ENCODE peak calls at places on chromosomes 5 and 9, in seven cellular contexts. T is NCI-H1930; P is stimulated activated CD4-positive, alpha-beta T cell treated with anti-CD3 and anti-CD28 coated beads, Interleukin-1b, Interleukin-23, amount 100 ng/mL, for 1 hour; D is fibroblast of mammary gland; Z is Ammon's horn; O is IMR-90; Q is pons. A is an unnamed sample.

GRCh38 chr9:90103771-90104170 is 499.0 kb downstream of the GADD45G start:
- DNase-seq in T (no peak), P (no peak), O (no peak), Z (no peak), Q (no peak), D (no peak), A (no peak)

GRCh38 chr9:81595887-81596558 is 93.3 kb downstream of the TLE1 start:
- DNase-seq in Q (no peak), P (no peak), T (no peak), D (peak; percentile 66), O (no peak), Z (peak; percentile 42), A (no peak)

GRCh38 chr5:30106596-30106995 is 1086.9 kb upstream of the CDH6 start:
- DNase-seq in T (no peak), Z (no peak), D (no peak), O (no peak), Q (no peak), P (no peak), A (no peak)

GRCh38 chr5:72600401-72600981 is 93.3 kb upstream of the ZNF366 start:
- DNase-seq in Q (no peak), T (no peak), P (no peak), D (peak; percentile 98), O (peak; percentile 95), Z (no peak), A (peak; percentile 56)

GRCh38 chr9:112764344-112764743 is 13.8 kb downstream of the SNX30 start:
- DNase-seq in Z (no peak), T (no peak), D (peak; percentile 90), O (peak; percentile 91), Q (no peak), P (no peak), A (peak; percentile 69)

GRCh38 chr5:89213584-89213983 is 330.6 kb upstream of the MEF2C start:
- DNase-seq in P (no peak), T (no peak), Q (peak; percentile 11), D (peak; percentile 88), O (peak; percentile 60), Z (peak; percentile 31), A (peak; percentile 62)

GRCh38 chr9:37948417-37948980 is 44.6 kb upstream of the SLC25A51 start:
- DNase-seq in Q (no peak), P (no peak), Z (no peak), O (no peak), D (no peak), T (no peak), A (no peak)

GRCh38 chr5:78718827-78719226 is 70.3 kb upstream of the LHFPL2 start:
- DNase-seq in P (no peak), T (no peak), Z (no peak), Q (no peak), O (no peak), D (no peak), A (no peak)

GRCh38 chr9:18689166-18689565 is 215.2 kb downstream of the ADAMTSL1 start:
- DNase-seq in T (no peak), O (no peak), D (no peak), Q (no peak), Z (no peak), P (no peak), A (no peak)

GRCh38 chr9:98502976-98503325 is 205.8 kb downstream of the GABBR2 start:
- DNase-seq in Z (no peak), P (no peak), D (peak; percentile 39), T (no peak), O (peak; percentile 56), Q (no peak), A (peak; percentile 79)

GRCh38 chr5:164449460-164449859 is 944.0 kb downstream of the MAT2B start:
- DNase-seq in Z (no peak), O (no peak), D (no peak), P (no peak), Q (no peak), T (no peak), A (no peak)

GRCh38 chr9:98372077-98372812 is 116.8 kb upstream of the TBC1D2 start:
- DNase-seq in Q (peak; percentile 29), T (no peak), O (no peak), Z (peak; percentile 44), D (no peak), P (no peak), A (no peak)

GRCh38 chr5:180625125-180625790 is 24.1 kb downstream of the FLT4 start:
- DNase-seq in O (no peak), D (no peak), Q (no peak), Z (no peak), T (no peak), P (no peak), A (no peak)

GRCh38 chr9:33924978-33925797 is 108.2 kb downstream of the UBE2R2 start:
- DNase-seq in Q (peak; percentile 80), D (peak; percentile 70), T (peak; percentile 49), O (peak; percentile 54), P (no peak), Z (peak; percentile 81), A (peak; percentile 72)

GRCh38 chr5:114449836-114450515 is 88.1 kb downstream of the KCNN2 start:
- DNase-seq in T (peak; percentile 15), D (peak; percentile 40), P (no peak), O (peak; percentile 72), Q (peak; percentile 75), Z (peak; percentile 90), A (peak; percentile 64)

GRCh38 chr9:87662808-87663528 is 63.0 kb upstream of the CTSL start:
- DNase-seq in P (no peak), Q (peak; percentile 24), T (peak; percentile 6), Z (peak; percentile 70), D (peak; percentile 72), O (peak; percentile 44), A (peak; percentile 86)

GRCh38 chr5:40278881-40279280 is 400.8 kb upstream of the PTGER4 start:
- DNase-seq in Q (no peak), Z (no peak), T (no peak), O (no peak), P (no peak), D (no peak), A (peak; percentile 9)

GRCh38 chr9:129548571-129549135 is 72.2 kb downstream of the C9orf50 start:
- DNase-seq in P (no peak), O (no peak), Z (no peak), D (no peak), T (no peak), Q (peak; percentile 19), A (no peak)

GRCh38 chr5:143306040-143306439 is 97.4 kb downstream of the NR3C1 start:
- DNase-seq in O (no peak), Z (no peak), D (no peak), P (no peak), Q (no peak), T (no peak), A (no peak)

GRCh38 chr5:88761269-88761880 is 121.6 kb downstream of the MEF2C start:
- DNase-seq in Q (no peak), T (no peak), D (peak; percentile 57), O (peak; percentile 51), Z (no peak), P (no peak), A (peak; percentile 8)

GRCh38 chr9:4160284-4160683 is 139.6 kb downstream of the GLIS3 start:
- DNase-seq in Q (no peak), O (no peak), P (no peak), Z (no peak), T (no peak), D (no peak), A (no peak)

GRCh38 chr5:61059499-61059898 is 102.8 kb downstream of the SMIM15 start:
- DNase-seq in Z (no peak), D (no peak), Q (no peak), P (no peak), O (no peak), T (no peak), A (no peak)

GRCh38 chr9:111582888-111583287 is 16.6 kb downstream of the PTGR1 start:
- DNase-seq in D (peak; percentile 87), Z (no peak), T (no peak), O (peak; percentile 63), Q (no peak), P (no peak), A (peak; percentile 76)

GRCh38 chr9:135987838-135988404 is 26.7 kb upstream of the UBAC1 start:
- DNase-seq in Q (no peak), T (no peak), Z (no peak), P (no peak), D (no peak), O (no peak), A (no peak)

GRCh38 chr9:114452219-114453169 is 52.8 kb downstream of the WHRN start:
- DNase-seq in O (no peak), D (no peak), T (no peak), P (no peak), Z (no peak), Q (no peak), A (no peak)

GRCh38 chr5:9514968-9515367 is 30.9 kb downstream of the SEMA5A start:
- DNase-seq in P (no peak), Z (no peak), Q (no peak), T (no peak), D (no peak), O (no peak), A (no peak)

GRCh38 chr5:110909950-110910349 is 161.6 kb upstream of the TSLP start:
- DNase-seq in P (no peak), Z (no peak), D (peak; percentile 61), Q (no peak), O (peak; percentile 72), T (no peak), A (peak; percentile 83)

GRCh38 chr9:123120131-123120530 is 86.7 kb downstream of the GPR21 start:
- DNase-seq in Z (no peak), T (no peak), D (no peak), Q (no peak), P (no peak), O (no peak), A (no peak)

GRCh38 chr5:174229640-174230350 is 184.3 kb downstream of the NSG2 start:
- DNase-seq in P (no peak), Z (no peak), Q (peak; percentile 7), D (peak; percentile 78), T (no peak), O (peak; percentile 4), A (no peak)

GRCh38 chr5:54094706-54095105 is 215.7 kb downstream of the ARL15 start:
- DNase-seq in Z (no peak), O (no peak), P (no peak), T (no peak), Q (peak; percentile 28), D (no peak), A (no peak)

GRCh38 chr5:41193462-41194166 is 19.7 kb downstream of the C6 start:
- DNase-seq in O (peak; percentile 49), Q (peak; percentile 55), P (no peak), T (peak; percentile 37), Z (peak; percentile 81), D (peak; percentile 99), A (peak; percentile 99)

GRCh38 chr5:60652206-60652605 is 47.8 kb downstream of the DEPDC1B start:
- DNase-seq in Z (no peak), T (no peak), P (no peak), D (peak; percentile 97), Q (no peak), O (peak; percentile 94), A (peak; percentile 80)

GRCh38 chr5:124263680-124264491 is 482.6 kb downstream of the ZNF608 start:
- DNase-seq in P (no peak), O (no peak), T (peak; percentile 79), Q (peak; percentile 94), Z (peak; percentile 77), D (no peak), A (peak; percentile 42)

GRCh38 chr9:16112116-16112515 is 559.3 kb downstream of the CCDC171 start:
- DNase-seq in O (no peak), P (no peak), Q (no peak), D (no peak), Z (no peak), T (no peak), A (peak; percentile 19)